ENCODE peak calls at places on chromosome 12, in four cellular contexts. One of them, this sample, is unnamed.

GRCh38 chr12:26303418-26303817 is 108.0 kb downstream of the SSPN start:
- DNase-seq in PC-3: no peak
- DNase-seq in transverse colon: no peak
- DNase-seq in uterus: no peak
- DNase-seq in this sample: no peak

GRCh38 chr12:106039646-106040404 is 98.9 kb downstream of the NUAK1 start:
- DNase-seq in PC-3: no peak
- DNase-seq in transverse colon: no peak
- DNase-seq in uterus: no peak
- DNase-seq in this sample: no peak

GRCh38 chr12:28941248-28941647 is 207.8 kb upstream of the FAR2 start:
- DNase-seq in transverse colon: no peak
- DNase-seq in PC-3: peak; percentile 85
- DNase-seq in uterus: no peak
- DNase-seq in this sample: no peak

GRCh38 chr12:50243507-50243906 is 39.8 kb downstream of the LIMA1 start:
- DNase-seq in transverse colon: no peak
- DNase-seq in PC-3: no peak
- DNase-seq in uterus: no peak
- DNase-seq in this sample: no peak

GRCh38 chr12:110314308-110314707 is 33.3 kb downstream of the ATP2A2 start:
- DNase-seq in transverse colon: no peak
- DNase-seq in PC-3: peak; percentile 61
- DNase-seq in uterus: no peak
- DNase-seq in this sample: peak; percentile 54

GRCh38 chr12:105671720-105672119 is 341.2 kb downstream of the C12orf75 start:
- DNase-seq in transverse colon: no peak
- DNase-seq in uterus: no peak
- DNase-seq in PC-3: no peak
- DNase-seq in this sample: no peak

GRCh38 chr12:12837025-12837872 is 24.1 kb downstream of the DDX47 start:
- DNase-seq in uterus: peak; percentile 48
- DNase-seq in transverse colon: peak; percentile 72
- DNase-seq in PC-3: peak; percentile 91
- DNase-seq in this sample: peak; percentile 44

GRCh38 chr12:77231548-77231947 is 166.2 kb upstream of the E2F7 start:
- DNase-seq in PC-3: no peak
- DNase-seq in uterus: peak; percentile 76
- DNase-seq in transverse colon: peak; percentile 63
- DNase-seq in this sample: peak; percentile 15

GRCh38 chr12:97754306-97754705 is 291.7 kb downstream of the RMST start:
- DNase-seq in uterus: no peak
- DNase-seq in transverse colon: no peak
- DNase-seq in PC-3: no peak
- DNase-seq in this sample: no peak

GRCh38 chr12:52590021-52590420 is 11.2 kb downstream of the KRT72 start:
- DNase-seq in uterus: no peak
- DNase-seq in transverse colon: no peak
- DNase-seq in PC-3: no peak
- DNase-seq in this sample: no peak

GRCh38 chr12:53869500-53869899 is 69.1 kb upstream of the HOXC13 start:
- DNase-seq in uterus: no peak
- DNase-seq in PC-3: peak; percentile 55
- DNase-seq in transverse colon: no peak
- DNase-seq in this sample: no peak

DNA sequence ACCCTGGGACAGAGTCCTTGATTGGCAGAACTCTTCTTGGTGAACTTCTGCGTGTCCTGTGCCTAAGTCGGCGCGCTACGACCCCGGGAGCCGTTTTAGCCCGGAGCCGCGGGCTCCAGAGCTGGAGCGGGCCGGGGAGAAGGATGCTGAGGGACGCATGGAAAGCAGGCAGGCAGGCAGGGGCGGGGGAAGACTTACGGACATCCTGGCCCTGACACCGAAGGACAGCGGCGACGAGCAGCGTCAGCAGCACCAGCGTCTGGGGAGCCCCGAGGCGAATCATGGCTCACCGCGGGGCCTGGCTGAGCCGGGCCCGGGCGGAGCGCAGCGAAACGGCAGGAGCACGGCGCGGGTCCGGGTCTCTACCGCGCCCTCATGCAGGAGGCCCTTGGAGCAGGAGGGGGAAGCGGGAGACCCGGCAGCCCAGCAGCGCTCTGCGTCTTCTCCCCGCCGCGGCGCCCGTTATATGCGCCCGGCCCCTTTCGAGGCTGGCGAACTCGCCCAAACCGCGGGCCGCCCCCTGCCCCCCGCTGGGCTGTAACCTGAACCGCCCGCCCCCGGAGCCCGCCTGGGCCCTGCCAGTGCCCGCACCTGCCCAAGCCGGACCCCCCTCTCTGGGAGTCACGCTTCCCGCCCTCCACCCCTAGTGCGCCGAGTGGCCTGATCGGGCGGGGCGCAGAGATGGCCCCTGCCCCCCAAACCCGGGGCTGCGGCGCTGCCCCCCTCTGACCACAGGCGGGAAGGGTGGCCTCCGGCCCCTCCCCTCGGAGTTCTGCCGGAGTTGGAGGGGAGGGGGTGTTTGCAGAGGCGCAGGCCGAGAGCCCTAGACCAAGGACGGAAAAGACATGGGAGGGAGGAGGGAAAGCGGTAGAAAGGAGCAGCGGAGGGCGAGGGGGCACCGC is at the start of gene COL2A1:
- DNase-seq in PC-3: peak; percentile 27
- DNase-seq in transverse colon: no peak
- DNase-seq in uterus: no peak
- DNase-seq in this sample: no peak
- H3K4me3 ChIP-seq in PC-3: peak within 1 kb of the TSS; percentile 72
- H3K4me3 ChIP-seq in transverse colon: no peak within 1 kb of the TSS
- H3K4me3 ChIP-seq in uterus: no peak within 1 kb of the TSS
- H3K4me3 ChIP-seq in this sample: peak within 1 kb of the TSS; percentile 25

GRCh38 chr12:119308743-119309456 is 25.6 kb upstream of the CCDC60 start:
- DNase-seq in PC-3: no peak
- DNase-seq in transverse colon: no peak
- DNase-seq in uterus: no peak
- DNase-seq in this sample: no peak
- H3K4me3 ChIP-seq in PC-3: no peak overlapping the region
- H3K4me3 ChIP-seq in transverse colon: no peak overlapping the region
- H3K4me3 ChIP-seq in uterus: no peak overlapping the region
- H3K4me3 ChIP-seq in this sample: no peak overlapping the region

DNA sequence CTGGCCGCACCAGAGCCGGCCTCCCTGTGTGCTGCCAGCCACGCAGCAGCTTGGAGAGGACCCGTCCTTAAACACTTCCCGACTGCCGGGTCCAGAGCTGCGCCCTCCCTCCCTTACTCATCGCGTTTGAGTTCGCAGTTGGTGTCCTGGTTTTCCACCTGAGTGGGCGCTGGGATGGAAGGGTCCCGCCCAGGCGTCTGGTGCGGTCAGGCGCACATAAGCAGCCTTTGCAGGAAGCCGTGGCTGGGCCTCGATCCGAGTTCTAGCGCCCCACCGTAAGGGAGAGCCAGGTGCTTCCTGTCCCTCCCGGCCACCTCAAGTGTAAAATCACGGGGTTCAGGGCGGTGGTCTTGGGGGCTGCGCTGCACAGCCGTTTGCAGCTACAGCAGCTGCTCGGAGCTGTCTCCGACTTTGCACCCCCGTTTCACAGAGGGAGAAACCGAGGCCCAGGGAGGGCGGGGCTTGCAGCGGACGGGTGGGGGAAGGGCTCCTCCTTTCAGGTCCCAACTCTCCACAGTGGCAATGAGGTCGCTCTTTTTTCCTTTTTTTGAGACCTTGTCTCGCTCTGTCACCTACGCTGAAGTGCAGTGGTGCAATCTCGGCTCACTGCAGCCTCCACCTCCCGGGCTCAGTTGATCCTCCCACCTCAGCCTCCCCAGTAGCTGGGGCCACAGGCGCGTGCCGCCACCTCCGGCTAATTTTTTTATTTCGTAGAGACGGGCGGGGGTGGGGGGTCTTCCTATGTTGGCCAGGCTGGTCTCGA is 51.3 kb downstream of the LRCOL1 start:
- DNase-seq in transverse colon: no peak
- DNase-seq in PC-3: no peak
- DNase-seq in uterus: no peak
- DNase-seq in this sample: no peak
- H3K4me3 ChIP-seq in transverse colon: peak overlapping the region; percentile 48
- H3K4me3 ChIP-seq in PC-3: peak overlapping the region; percentile 78
- H3K4me3 ChIP-seq in uterus: peak overlapping the region; percentile 38
- H3K4me3 ChIP-seq in this sample: peak overlapping the region; percentile 69

GRCh38 chr12:19412844-19413243 is 26.4 kb upstream of the AEBP2 start:
- DNase-seq in transverse colon: no peak
- DNase-seq in PC-3: no peak
- DNase-seq in uterus: peak; percentile 24
- DNase-seq in this sample: no peak
- H3K4me3 ChIP-seq in transverse colon: no peak overlapping the region
- H3K4me3 ChIP-seq in PC-3: no peak overlapping the region
- H3K4me3 ChIP-seq in uterus: no peak overlapping the region
- H3K4me3 ChIP-seq in this sample: no peak overlapping the region

GRCh38 chr12:32501835-32502333 is 102.5 kb downstream of the FGD4 start:
- DNase-seq in transverse colon: no peak
- DNase-seq in uterus: peak; percentile 22
- DNase-seq in PC-3: no peak
- DNase-seq in this sample: peak; percentile 33

GRCh38 chr12:32505546-32505945 is 106.2 kb downstream of the FGD4 start:
- DNase-seq in uterus: no peak
- DNase-seq in PC-3: no peak
- DNase-seq in transverse colon: no peak
- DNase-seq in this sample: no peak

GRCh38 chr12:32504626-32505025 is 105.3 kb downstream of the FGD4 start:
- DNase-seq in PC-3: no peak
- DNase-seq in uterus: no peak
- DNase-seq in transverse colon: no peak
- DNase-seq in this sample: no peak

GRCh38 chr12:32505067-32505466 is 105.7 kb downstream of the FGD4 start:
- DNase-seq in PC-3: no peak
- DNase-seq in uterus: no peak
- DNase-seq in transverse colon: no peak
- DNase-seq in this sample: no peak

GRCh38 chr12:32502693-32503510 is 103.5 kb downstream of the FGD4 start:
- DNase-seq in uterus: no peak
- DNase-seq in transverse colon: no peak
- DNase-seq in PC-3: no peak
- DNase-seq in this sample: no peak
- H3K4me3 ChIP-seq in uterus: no peak overlapping the region
- H3K4me3 ChIP-seq in transverse colon: no peak overlapping the region
- H3K4me3 ChIP-seq in PC-3: no peak overlapping the region
- H3K4me3 ChIP-seq in this sample: no peak overlapping the region

GRCh38 chr12:979355-979754 is 11.7 kb upstream of the ERC1 start:
- DNase-seq in PC-3: no peak
- DNase-seq in transverse colon: no peak
- DNase-seq in uterus: no peak
- DNase-seq in this sample: no peak
- H3K4me3 ChIP-seq in PC-3: no peak overlapping the region
- H3K4me3 ChIP-seq in transverse colon: no peak overlapping the region
- H3K4me3 ChIP-seq in uterus: no peak overlapping the region
- H3K4me3 ChIP-seq in this sample: no peak overlapping the region

DNA sequence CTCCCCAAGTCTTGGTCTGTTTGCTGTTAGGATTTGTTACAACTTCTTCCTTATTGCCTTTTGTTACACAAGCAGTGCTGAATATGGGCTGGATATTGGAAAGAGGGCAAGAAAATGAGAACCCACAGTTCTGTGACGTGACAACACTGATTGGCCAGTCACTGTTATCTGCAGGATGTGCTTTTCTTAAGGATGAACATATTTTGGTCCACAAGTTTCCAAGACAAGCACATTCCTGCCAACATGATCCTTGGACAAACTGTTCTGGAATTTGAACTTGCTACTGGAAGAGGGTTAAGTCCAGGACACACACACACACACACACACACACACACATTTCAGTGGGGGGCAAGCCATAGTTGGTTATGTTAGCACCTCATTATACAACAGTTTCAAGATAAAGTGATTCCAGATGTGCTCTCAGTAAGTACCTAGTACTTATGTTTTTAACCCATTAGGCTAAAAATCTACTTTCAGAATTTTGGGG is 16.6 kb upstream of the SLC38A2 start:
- DNase-seq in PC-3: no peak
- DNase-seq in uterus: no peak
- DNase-seq in transverse colon: no peak
- DNase-seq in this sample: no peak
- H3K4me3 ChIP-seq in PC-3: no peak overlapping the region
- H3K4me3 ChIP-seq in uterus: no peak overlapping the region
- H3K4me3 ChIP-seq in transverse colon: no peak overlapping the region
- H3K4me3 ChIP-seq in this sample: no peak overlapping the region

GRCh38 chr12:57941165-57941894 is at the start of gene ATP23:
- DNase-seq in PC-3: peak; percentile 93
- DNase-seq in uterus: peak; percentile 89
- DNase-seq in transverse colon: peak; percentile 94
- DNase-seq in this sample: peak; percentile 67

GRCh38 chr12:57940052-57940914 is 1.1 kb upstream of the ATP23 start:
- DNase-seq in uterus: no peak
- DNase-seq in PC-3: no peak
- DNase-seq in transverse colon: no peak
- DNase-seq in this sample: no peak

GRCh38 chr12:57944313-57945023 is 3.1 kb downstream of the ATP23 start:
- DNase-seq in PC-3: no peak
- DNase-seq in uterus: no peak
- DNase-seq in transverse colon: no peak
- DNase-seq in this sample: no peak

GRCh38 chr12:57940915-57941164 is 527 bp upstream of the ATP23 start:
- DNase-seq in PC-3: no peak
- DNase-seq in transverse colon: peak; percentile 11
- DNase-seq in uterus: no peak
- DNase-seq in this sample: no peak

DNA sequence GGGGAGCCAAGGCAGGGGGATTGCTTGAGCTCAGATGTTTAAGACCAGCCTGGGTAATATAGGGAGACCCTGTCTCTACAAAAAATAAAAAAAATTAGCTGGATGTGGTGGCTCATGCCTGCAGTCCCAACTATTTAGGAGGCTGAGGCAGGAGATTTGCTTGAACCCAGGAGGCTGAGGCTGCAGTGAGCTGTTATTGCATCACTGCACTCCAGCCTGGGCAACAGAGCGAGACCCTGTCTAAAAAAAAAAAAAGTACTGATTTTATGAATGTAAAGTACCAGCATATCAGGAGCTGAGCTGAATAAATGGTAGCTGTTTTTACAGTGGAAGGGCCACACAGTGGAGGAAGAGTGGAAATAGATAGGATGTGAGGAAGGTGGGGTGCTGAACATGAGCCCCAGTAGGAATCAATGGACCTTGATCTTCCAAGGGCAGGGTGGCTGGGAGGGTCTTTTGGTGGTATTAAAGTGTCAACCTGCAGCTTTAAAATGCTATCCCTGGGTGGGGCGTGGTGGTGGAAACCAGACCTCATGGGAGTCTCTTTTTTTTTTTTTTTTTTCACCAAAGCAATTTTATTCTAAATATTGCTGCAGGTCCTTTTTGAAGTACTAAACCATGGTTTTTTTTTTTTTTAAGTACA is 2.2 kb downstream of the ATP23 start:
- DNase-seq in uterus: no peak
- DNase-seq in transverse colon: no peak
- DNase-seq in PC-3: no peak
- DNase-seq in this sample: no peak
- H3K4me3 ChIP-seq in uterus: no peak overlapping the region
- H3K4me3 ChIP-seq in transverse colon: no peak overlapping the region
- H3K4me3 ChIP-seq in PC-3: no peak overlapping the region
- H3K4me3 ChIP-seq in this sample: no peak overlapping the region

DNA sequence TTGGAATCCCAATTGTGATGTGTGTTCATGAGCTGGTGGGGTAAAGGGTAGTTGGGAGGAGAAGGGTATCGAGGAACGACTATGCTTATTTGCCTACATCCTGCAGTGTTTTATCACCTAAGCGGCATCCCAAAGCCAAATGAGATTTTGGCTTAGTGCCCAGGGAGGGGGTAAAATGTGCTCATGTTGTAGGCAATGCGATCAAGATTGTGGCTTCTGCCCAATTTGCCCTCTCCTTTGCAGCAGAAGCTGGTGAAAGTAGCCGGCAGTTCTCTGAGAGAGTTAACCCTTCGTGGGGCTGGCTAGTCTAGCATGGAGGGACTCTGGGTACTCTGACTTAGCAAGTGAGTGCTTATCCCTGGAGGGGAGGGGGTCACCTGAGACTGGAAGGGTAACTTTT is 758 bp downstream of the RPH3A start:
- DNase-seq in PC-3: no peak
- DNase-seq in uterus: no peak
- DNase-seq in transverse colon: no peak
- DNase-seq in this sample: no peak
- H3K4me3 ChIP-seq in PC-3: no peak overlapping the region
- H3K4me3 ChIP-seq in uterus: no peak overlapping the region
- H3K4me3 ChIP-seq in transverse colon: no peak overlapping the region
- H3K4me3 ChIP-seq in this sample: no peak overlapping the region